ENCODE peak calls at places on chromosomes 6 and 20, in four cellular contexts. N, F, E and U are unnamed samples.

GRCh38 chr6:143962644-143962929 is 45.5 kb downstream of the PLAGL1 start:
- DNase-seq in N (no peak), F (no peak), E (no peak), U (no peak)

GRCh38 chr6:3623451-3624267 is 127.9 kb downstream of the PXDC1 start:
- DNase-seq in N (no peak), F (no peak), E (no peak), U (peak; percentile 41)

GRCh38 chr6:44029489-44030185 is 97.6 kb downstream of the MRPL14 start:
- DNase-seq in N (no peak), F (no peak), E (peak; percentile 56), U (no peak)

GRCh38 chr6:150027806-150028565 is 2.7 kb upstream of the RAET1L start:
- DNase-seq in N (no peak), F (no peak), E (no peak), U (peak; percentile 47)

GRCh38 chr6:65998544-65998943 is 291.5 kb upstream of the EYS start:
- DNase-seq in N (no peak), F (no peak), E (no peak), U (no peak)

GRCh38 chr6:35745480-35745879 is 8.6 kb downstream of the ARMC12 start:
- DNase-seq in N (no peak), F (no peak), E (no peak), U (no peak)

GRCh38 chr20:2984028-2984501 is 59.4 kb upstream of the GNRH2 start:
- DNase-seq in N (no peak), F (no peak), E (no peak), U (no peak)

GRCh38 chr20:1427457-1428054 is 34.7 kb upstream of the FKBP1A start:
- DNase-seq in N (no peak), F (no peak), E (no peak), U (peak; percentile 21)

GRCh38 chr20:53957421-53958172 is 112.8 kb downstream of the BCAS1 start:
- DNase-seq in N (no peak), F (no peak), E (no peak), U (no peak)

GRCh38 chr6:159080217-159080976 is 35.6 kb upstream of the TAGAP start:
- DNase-seq in N (no peak), F (no peak), E (no peak), U (no peak)

GRCh38 chr6:89997456-89998445 is 103.5 kb downstream of the GJA10 start:
- DNase-seq in N (no peak), F (no peak), E (no peak), U (no peak)

GRCh38 chr6:33213166-33213988 is 5.1 kb downstream of the RING1 start:
- DNase-seq in N (no peak), F (no peak), E (no peak), U (no peak)

GRCh38 chr6:109039795-109040194 is 54.9 kb downstream of the SESN1 start:
- DNase-seq in N (no peak), F (no peak), E (no peak), U (no peak)

GRCh38 chr6:106579281-106579680 is 50.0 kb downstream of the RTN4IP1 start:
- DNase-seq in N (no peak), F (no peak), E (no peak), U (no peak)

GRCh38 chr6:122604676-122605075 is 5.5 kb upstream of the PKIB start:
- DNase-seq in N (no peak), F (no peak), E (no peak), U (no peak)

GRCh38 chr6:12490904-12491571 is 200.9 kb downstream of the EDN1 start:
- DNase-seq in N (no peak), F (no peak), E (no peak), U (no peak)

GRCh38 chr6:21588812-21589811 is 4.4 kb upstream of the SOX4 start:
- DNase-seq in N (peak; percentile 88), F (peak; percentile 45), E (peak; percentile 94), U (peak; percentile 88)

GRCh38 chr6:31908791-31909190 is 6.9 kb upstream of the ZBTB12 start:
- DNase-seq in N (no peak), F (no peak), E (no peak), U (no peak)

GRCh38 chr20:41261260-41261659 is 56.3 kb downstream of the ZHX3 start:
- DNase-seq in N (no peak), F (no peak), E (no peak), U (no peak)

GRCh38 chr20:37627060-37627766 is 66.6 kb upstream of the CTNNBL1 start:
- DNase-seq in N (no peak), F (no peak), E (no peak), U (no peak)

GRCh38 chr6:6643398-6643797 is 54.9 kb downstream of the LY86 start:
- DNase-seq in N (no peak), F (no peak), E (no peak), U (no peak)

GRCh38 chr6:115000736-115001135 is 657.9 kb upstream of the HS3ST5 start:
- DNase-seq in N (no peak), F (no peak), E (no peak), U (no peak)

GRCh38 chr6:93940381-93940780 is 521.0 kb upstream of the EPHA7 start:
- DNase-seq in N (no peak), F (no peak), E (no peak), U (no peak)

GRCh38 chr6:10720229-10720959 is 2.5 kb upstream of the TMEM14C start:
- DNase-seq in N (no peak), F (peak; percentile 19), E (no peak), U (peak; percentile 74)

GRCh38 chr6:151413372-151414145 is 22.2 kb upstream of the ZBTB2 start:
- DNase-seq in N (no peak), F (peak; percentile 24), E (no peak), U (no peak)

GRCh38 chr6:129289442-129289841 is 406.5 kb downstream of the LAMA2 start:
- DNase-seq in N (no peak), F (no peak), E (no peak), U (no peak)

GRCh38 chr6:150641398-150642139 is 41.9 kb downstream of the PLEKHG1 start:
- DNase-seq in N (no peak), F (no peak), E (no peak), U (no peak)

GRCh38 chr6:51841656-51842055 is 245.8 kb downstream of the PKHD1 start:
- DNase-seq in N (no peak), F (no peak), E (no peak), U (no peak)

GRCh38 chr6:52562915-52563314 is 13.9 kb downstream of the TRAM2 start:
- DNase-seq in N (no peak), F (no peak), E (no peak), U (no peak)

GRCh38 chr6:30781697-30782424 is 37.5 kb upstream of the IER3 start:
- DNase-seq in N (peak; percentile 98), F (no peak), E (peak; percentile 98), U (peak; percentile 97)

GRCh38 chr6:160792711-160793110 is 90.7 kb downstream of the PLG start:
- DNase-seq in N (no peak), F (no peak), E (no peak), U (no peak)

GRCh38 chr20:46213946-46214830 is 94.1 kb downstream of the CDH22 start:
- DNase-seq in N (no peak), F (no peak), E (no peak), U (no peak)

DNA sequence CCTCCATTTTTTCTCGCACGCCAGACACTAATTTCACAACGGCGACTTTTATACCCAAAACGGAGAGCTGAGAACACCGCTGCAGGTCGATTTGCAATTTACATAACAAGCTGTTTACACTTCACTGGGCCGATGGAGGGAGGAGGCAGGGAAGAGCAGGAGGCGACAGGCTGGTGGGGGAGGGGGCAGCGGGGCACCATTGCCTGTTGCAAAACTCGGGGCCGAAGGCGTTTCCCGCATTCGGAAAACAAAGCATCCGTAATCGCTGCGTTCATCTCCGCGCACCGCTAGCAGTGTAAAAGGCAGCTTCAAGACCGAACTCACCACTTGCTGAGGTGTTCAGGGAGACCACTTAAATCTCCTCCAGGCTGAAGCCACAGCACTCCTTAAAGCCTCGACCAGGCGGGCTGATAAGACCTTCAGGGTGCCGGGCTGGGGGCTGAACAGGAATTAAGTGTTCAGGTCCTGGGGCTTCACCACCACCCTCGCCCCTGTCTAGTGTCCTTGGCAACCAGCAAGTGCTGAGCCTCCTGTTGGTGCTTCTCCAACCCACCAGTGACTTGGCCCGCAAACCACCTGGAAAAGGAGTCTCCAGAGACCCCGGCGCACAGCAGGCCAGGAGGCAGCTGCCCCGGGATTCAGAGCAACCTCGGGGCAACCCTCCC is 2.0 kb upstream of the FOXC1 start:
- DNase-seq in N (no peak), F (no peak), E (no peak), U (peak; percentile 77)
- H3K4me3 ChIP-seq in N (no peak overlapping the region), F (peak overlapping the region; percentile 2), E (peak overlapping the region; percentile 71), U (peak overlapping the region; percentile 97)

DNA sequence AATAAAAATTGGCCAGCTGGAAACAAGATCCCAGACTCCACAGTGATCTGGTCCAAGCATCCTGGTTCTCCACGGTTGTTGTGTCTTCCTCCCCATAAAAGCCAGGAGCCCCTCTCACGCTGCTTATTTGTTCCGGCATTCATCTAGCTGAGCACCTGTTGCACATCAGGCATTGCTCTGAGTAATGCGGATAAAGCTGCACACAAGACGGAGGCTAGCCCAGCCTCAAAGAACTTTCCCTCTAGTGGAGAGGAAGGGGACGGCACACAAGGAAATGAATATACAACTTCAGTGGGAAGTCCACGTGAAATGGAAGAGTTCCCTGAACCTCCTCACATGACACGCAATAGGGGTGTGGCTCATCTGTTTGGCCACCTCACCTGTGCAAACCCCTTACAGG is 30.3 kb upstream of the NXT1 start:
- DNase-seq in N (no peak), F (no peak), E (no peak), U (no peak)
- TF ChIP-seq CTCF in N (peak; percentile 38), F (no peak), E (no peak), U (no peak)

GRCh38 chr20:50735813-50736212 is 4.4 kb downstream of the PARD6B start:
- DNase-seq in N (no peak), F (no peak), E (no peak), U (no peak)
- H3K27ac ChIP-seq in N (no peak overlapping the region), F (no peak overlapping the region), E (no peak overlapping the region), U (no peak overlapping the region)

GRCh38 chr6:26185802-26186201 is 98.6 kb downstream of the HFE start:
- DNase-seq in N (no peak), F (no peak), E (no peak), U (no peak)

GRCh38 chr6:26185004-26185403 is 97.8 kb downstream of the HFE start:
- DNase-seq in N (no peak), F (no peak), E (no peak), U (no peak)

GRCh38 chr6:26187981-26188635 is 100.9 kb downstream of the HFE start:
- DNase-seq in N (no peak), F (no peak), E (no peak), U (no peak)

GRCh38 chr6:26186652-26187051 is 99.4 kb downstream of the HFE start:
- DNase-seq in N (no peak), F (no peak), E (no peak), U (no peak)

DNA sequence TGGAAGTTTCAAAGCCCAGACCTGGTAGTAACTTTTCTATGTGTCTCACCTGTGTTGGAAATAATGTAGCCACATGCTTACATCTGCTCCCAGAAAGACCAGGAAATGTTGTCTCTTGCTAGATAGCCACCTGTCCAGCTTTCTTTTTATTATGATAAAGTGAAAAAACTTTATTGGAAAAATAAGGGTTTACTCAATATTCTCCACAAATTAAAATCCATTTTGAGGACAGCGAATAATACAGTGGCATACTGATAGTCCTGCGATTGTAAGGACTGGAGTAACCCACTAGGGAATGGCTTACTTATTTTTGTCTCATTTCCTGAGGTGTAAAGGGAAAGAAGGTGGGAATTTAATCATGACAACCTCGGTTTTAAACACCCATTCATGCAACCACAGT is 100.1 kb downstream of the HFE start:
- DNase-seq in N (no peak), F (no peak), E (no peak), U (no peak)
- H3K4me3 ChIP-seq in N (no peak overlapping the region), F (no peak overlapping the region), E (no peak overlapping the region), U (no peak overlapping the region)